ENCODE peak calls at places on chromosomes 13 and 19, in eight cellular contexts. K is K562; J is effector memory CD4-positive, alpha-beta T cell; R is naive thymus-derived CD4-positive, alpha-beta T cell; P is thyroid gland; U is body of pancreas; X is uterus; N is hepatocyte. I is an unnamed sample.
A peak's percentile ranks its signal among the peaks of the same experiment; 100 is the strongest.

GRCh38 chr19:6224308-6224675 is 55.5 kb downstream of the MLLT1 start:
- DNase-seq in J (no peak), N (no peak), K (no peak), X (no peak), P (no peak), U (no peak), R (no peak), I (no peak)

GRCh38 chr13:73138276-73138950 is 79.6 kb downstream of the KLF5 start:
- DNase-seq in N (peak; percentile 55), R (no peak), X (no peak), U (peak; percentile 45), K (no peak), J (no peak), P (peak; percentile 31), I (no peak)

GRCh38 chr13:73341748-73342147 is 282.9 kb downstream of the KLF5 start:
- DNase-seq in K (no peak), P (no peak), R (no peak), J (no peak), N (no peak), U (no peak), X (no peak), I (no peak)

GRCh38 chr19:47273313-47274070 is 1.2 kb upstream of the INAFM1 start:
- DNase-seq in P (peak; percentile 94), N (peak; percentile 97), R (peak; percentile 89), U (peak; percentile 93), X (peak; percentile 92), J (peak; percentile 85), K (peak; percentile 85), I (peak; percentile 92)

GRCh38 chr19:48874309-48875135 is 2.3 kb downstream of the PPP1R15A start:
- DNase-seq in R (peak; percentile 24), U (peak; percentile 38), J (peak; percentile 36), P (peak; percentile 57), N (no peak), K (peak; percentile 52), X (peak; percentile 47), I (peak; percentile 54)

GRCh38 chr13:22562116-22562515 is 618.7 kb upstream of the SGCG start:
- DNase-seq in X (no peak), N (no peak), J (no peak), P (no peak), U (no peak), K (no peak), R (no peak), I (no peak)

GRCh38 chr19:12828494-12828893 is 5.9 kb downstream of the RTBDN start:
- DNase-seq in K (peak; percentile 61), R (no peak), J (no peak), U (peak; percentile 54), N (peak; percentile 56), X (no peak), P (peak; percentile 16), I (peak; percentile 95)

GRCh38 chr13:74287672-74288169 is 153.5 kb upstream of the KLF12 start:
- DNase-seq in R (peak; percentile 93), N (peak; percentile 89), X (peak; percentile 76), P (peak; percentile 95), U (peak; percentile 87), J (peak; percentile 83), K (no peak), I (peak; percentile 81)

DNA sequence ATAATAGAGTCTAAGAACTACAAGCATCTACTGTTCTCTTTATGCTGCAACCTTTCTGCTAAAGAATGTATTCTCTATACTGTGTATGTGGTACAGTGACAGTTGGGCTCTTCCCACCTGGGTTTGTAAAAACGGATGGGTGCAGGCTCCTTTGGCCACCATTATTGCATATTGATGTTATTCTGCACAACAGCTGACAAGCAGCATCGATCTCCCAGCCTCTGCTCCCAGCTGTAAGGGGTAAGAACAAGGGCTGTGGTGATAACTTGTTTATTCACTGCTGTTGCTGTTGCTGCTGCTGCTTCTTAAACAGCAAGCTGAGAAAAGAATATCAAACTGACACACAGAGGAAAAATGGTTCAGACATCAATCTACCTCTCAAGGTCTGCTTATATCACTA is 56.2 kb downstream of the KCNRG start:
- DNase-seq in J (no peak), R (no peak), U (no peak), K (no peak), N (no peak), P (no peak), X (no peak), I (no peak)
- H3K36me3 ChIP-seq in J (no peaks in the 10 kb centered on the region), R (no peaks in the 10 kb centered on the region), U (no peaks in the 10 kb centered on the region), K (peaks cover 83% of the 10 kb centered on the region), N (no peaks in the 10 kb centered on the region), P (no peaks in the 10 kb centered on the region), X (no peaks in the 10 kb centered on the region), I (peaks cover 41% of the 10 kb centered on the region)

GRCh38 chr13:98975822-98976261 is 2.0 kb downstream of the DOCK9 start:
- DNase-seq in K (peak; percentile 80), X (no peak), U (no peak), P (no peak), N (no peak), J (no peak), R (no peak), I (no peak)
- H3K4me3 ChIP-seq in K (no peak overlapping the region), X (no peak overlapping the region), U (no peak overlapping the region), P (no peak overlapping the region), N (no peak overlapping the region), J (no peak overlapping the region), R (no peak overlapping the region), I (no peak overlapping the region)

GRCh38 chr13:86051134-86052103 is 252.2 kb upstream of the SLITRK6 start:
- DNase-seq in N (peak; percentile 8), J (no peak), R (no peak), P (no peak), U (no peak), X (no peak), K (no peak), I (no peak)

GRCh38 chr13:86052141-86052540 is 252.9 kb upstream of the SLITRK6 start:
- DNase-seq in N (no peak), X (no peak), U (no peak), K (no peak), P (no peak), J (no peak), R (no peak), I (no peak)
- H3K36me3 ChIP-seq in N (no peaks in the 10 kb centered on the region), X (no peaks in the 10 kb centered on the region), U (no peaks in the 10 kb centered on the region), K (no peaks in the 10 kb centered on the region), P (no peaks in the 10 kb centered on the region), J (no peaks in the 10 kb centered on the region), R (no peaks in the 10 kb centered on the region), I (no peaks in the 10 kb centered on the region)

GRCh38 chr19:2138061-2138728 is 13.2 kb downstream of the AP3D1 start:
- DNase-seq in N (no peak), R (no peak), J (no peak), X (no peak), K (no peak), P (no peak), U (no peak), I (no peak)

GRCh38 chr19:2132191-2132590 is 19.2 kb downstream of the AP3D1 start:
- DNase-seq in P (no peak), U (no peak), X (no peak), J (no peak), R (no peak), K (no peak), N (no peak), I (no peak)

GRCh38 chr19:2132731-2133490 is 18.5 kb downstream of the AP3D1 start:
- DNase-seq in N (no peak), K (no peak), U (no peak), J (no peak), X (no peak), P (no peak), R (no peak), I (no peak)

GRCh38 chr19:2136796-2137195 is 14.6 kb downstream of the AP3D1 start:
- DNase-seq in K (no peak), U (no peak), R (no peak), P (no peak), N (no peak), X (no peak), J (no peak), I (peak; percentile 93)

DNA sequence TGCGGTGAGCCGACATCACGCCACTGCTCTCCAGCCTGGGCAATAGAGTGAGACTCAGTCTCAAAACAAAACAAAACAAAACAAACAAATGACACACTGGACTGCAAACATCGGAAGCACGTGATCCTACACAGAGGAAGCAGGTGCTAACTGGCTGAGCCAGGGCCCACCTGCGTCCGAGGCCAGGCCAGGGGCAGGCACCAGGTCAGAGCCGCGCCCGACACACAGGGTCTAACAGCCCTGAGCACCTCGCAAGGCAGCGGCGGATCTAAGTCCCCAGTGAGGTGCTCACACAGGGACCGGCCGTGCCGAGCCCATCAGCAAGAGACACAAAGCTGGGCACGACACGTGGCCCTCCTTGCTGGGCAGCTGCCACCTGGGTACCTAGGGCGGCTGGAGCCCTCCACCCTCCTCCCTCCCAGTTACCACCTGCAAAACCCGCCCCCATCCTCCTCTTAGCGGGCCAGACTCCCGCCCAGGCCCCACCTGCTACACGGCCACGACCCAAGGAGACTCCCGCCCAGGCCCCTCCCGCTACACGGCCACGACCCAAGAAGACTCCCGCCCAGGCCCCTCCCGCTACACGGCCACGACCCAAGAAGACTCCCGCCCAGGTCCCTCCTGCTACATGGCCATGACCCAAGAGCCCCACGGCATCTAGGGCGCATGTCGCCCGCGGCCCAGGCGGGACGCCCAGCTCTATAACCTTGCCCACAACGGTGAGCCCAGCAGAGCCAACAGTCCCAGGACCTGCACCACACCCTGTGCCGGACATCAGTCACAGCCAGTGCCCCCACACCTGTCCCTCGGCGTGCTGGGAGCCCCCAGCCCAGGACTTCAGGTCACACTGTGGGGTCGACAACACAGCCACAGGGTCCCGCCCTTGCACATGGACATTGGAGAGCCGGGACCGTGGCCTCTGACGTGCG is 15.6 kb downstream of the AP3D1 start:
- DNase-seq in P (no peak), X (no peak), R (no peak), U (no peak), J (no peak), N (no peak), K (peak; percentile 41), I (no peak)
- H3K4me3 ChIP-seq in P (no peak overlapping the region), X (no peak overlapping the region), R (no peak overlapping the region), U (no peak overlapping the region), J (no peak overlapping the region), N (no peak overlapping the region), K (no peak overlapping the region), I (no peak overlapping the region)

GRCh38 chr13:87524775-87525174 is 146.4 kb upstream of the SLITRK5 start:
- DNase-seq in U (no peak), P (no peak), K (no peak), X (no peak), N (no peak), R (no peak), J (no peak), I (no peak)
- H3K36me3 ChIP-seq in U (no peaks in the 10 kb centered on the region), P (no peaks in the 10 kb centered on the region), K (no peaks in the 10 kb centered on the region), X (no peaks in the 10 kb centered on the region), N (no peaks in the 10 kb centered on the region), R (no peaks in the 10 kb centered on the region), J (no peaks in the 10 kb centered on the region), I (no peaks in the 10 kb centered on the region)

I was measured in BE2C.